ENCODE peak calls at places on chromosomes 2 and 18, in four cellular contexts. M, E, N and D are unnamed samples.

GRCh38 chr2:185227391-185227790 is 511.2 kb upstream of the FSIP2 start:
- DNase-seq in N (no peak), M (no peak), E (no peak), D (no peak)

GRCh38 chr2:129301431-129301913 is 678.0 kb upstream of the RAB6C start:
- DNase-seq in E (no peak), M (no peak), N (no peak), D (no peak)

GRCh38 chr2:218876562-218877219 is 4.0 kb upstream of the WNT10A start:
- DNase-seq in E (peak), N (peak), M (peak), D (peak)

GRCh38 chr2:167196461-167197252 is 308.4 kb downstream of the XIRP2 start:
- DNase-seq in E (no peak), N (no peak), M (no peak), D (peak)

GRCh38 chr2:228653884-228654283 is 472.4 kb upstream of the SPHKAP start:
- DNase-seq in M (no peak), N (no peak), E (no peak), D (no peak)

GRCh38 chr2:234437642-234438321 is 59.1 kb downstream of the ARL4C start:
- DNase-seq in N (no peak), M (no peak), E (no peak), D (no peak)

GRCh38 chr2:228224410-228224809 is 42.9 kb upstream of the SPHKAP start:
- DNase-seq in M (peak), N (no peak), E (no peak), D (no peak)

GRCh38 chr2:224976629-224977525 is 65.4 kb downstream of the DOCK10 start:
- DNase-seq in N (no peak), M (no peak), E (no peak), D (no peak)

GRCh38 chr2:28526733-28527132 is 30.9 kb downstream of the PLB1 start:
- DNase-seq in N (no peak), E (no peak), M (no peak), D (no peak)

GRCh38 chr18:63979409-63979908 is 9.6 kb downstream of the SERPINB8 start:
- DNase-seq in M (peak), E (peak), N (peak), D (peak)

GRCh38 chr2:177592397-177592796 is 199.8 kb downstream of the AGPS start:
- DNase-seq in M (no peak), N (no peak), E (no peak), D (no peak)

GRCh38 chr2:66948234-66948633 is 448.9 kb upstream of the ETAA1 start:
- DNase-seq in E (no peak), N (no peak), M (no peak), D (no peak)

GRCh38 chr2:221350621-221351020 is 221.5 kb downstream of the EPHA4 start:
- DNase-seq in M (no peak), E (no peak), N (no peak), D (peak)

GRCh38 chr18:63454497-63454896 is 22.3 kb upstream of the SERPINB5 start:
- DNase-seq in M (peak), E (no peak), N (no peak), D (no peak)

GRCh38 chr2:232235716-232236115 is 142.8 kb upstream of the ALPP start:
- DNase-seq in M (no peak), N (no peak), E (no peak), D (peak)

GRCh38 chr2:158761626-158762025 is 33.5 kb upstream of the DAPL1 start:
- DNase-seq in N (no peak), M (no peak), E (no peak), D (peak)

DNA sequence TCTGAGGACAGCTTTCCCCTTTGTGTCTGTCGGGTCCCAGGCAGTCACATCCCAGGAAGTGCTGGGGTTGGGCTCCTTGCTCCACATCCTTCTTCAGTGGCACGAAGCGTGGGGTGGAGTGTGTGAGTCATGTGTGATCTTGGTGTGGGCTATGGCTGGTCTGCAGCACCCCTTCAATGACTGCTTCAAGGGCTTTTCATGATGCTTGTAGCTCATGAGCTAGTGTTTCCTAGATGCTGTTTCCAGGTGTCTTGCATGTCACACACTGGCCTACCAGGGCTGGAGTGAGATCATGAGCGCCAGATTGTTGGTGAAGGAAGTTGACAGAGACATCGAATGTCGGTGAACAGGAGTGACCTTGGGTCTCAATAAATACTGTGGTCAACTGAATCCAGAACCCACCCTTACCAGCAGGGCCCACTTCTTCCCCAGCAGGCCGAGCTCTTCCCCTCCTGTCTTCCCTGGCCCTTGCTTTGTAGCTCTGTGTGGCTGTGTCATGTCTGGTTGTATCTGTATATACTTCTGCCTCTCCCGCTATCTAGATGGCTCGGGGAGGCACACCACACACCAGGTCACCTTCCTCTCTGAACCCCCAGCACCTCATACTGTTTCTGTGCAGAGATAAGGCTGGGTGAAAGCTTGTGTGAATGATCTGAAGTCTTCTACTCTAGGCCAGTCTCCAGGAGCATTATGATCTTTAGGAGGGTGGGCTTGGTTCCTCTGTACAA is 3.8 kb downstream of the C2orf92 start:
- DNase-seq in E (peak), N (no peak), M (no peak), D (peak)
- TF ChIP-seq MAZ in E (peak), N (no peak), M (no peak), D (no peak)

GRCh38 chr2:27495840-27496356 is 741 bp upstream of the GCKR start:
- DNase-seq in E (no peak), M (no peak), N (peak), D (no peak)

GRCh38 chr2:27493948-27494283 is 1.1 kb downstream of the FNDC4 start:
- DNase-seq in M (no peak), N (no peak), E (no peak), D (no peak)

GRCh38 chr2:27494284-27494943 is 586 bp downstream of the FNDC4 start:
- DNase-seq in N (peak), E (peak), M (no peak), D (peak)

GRCh38 chr2:27496357-27497287 is at the start of gene GCKR:
- DNase-seq in N (peak), E (peak), M (peak), D (peak)

DNA sequence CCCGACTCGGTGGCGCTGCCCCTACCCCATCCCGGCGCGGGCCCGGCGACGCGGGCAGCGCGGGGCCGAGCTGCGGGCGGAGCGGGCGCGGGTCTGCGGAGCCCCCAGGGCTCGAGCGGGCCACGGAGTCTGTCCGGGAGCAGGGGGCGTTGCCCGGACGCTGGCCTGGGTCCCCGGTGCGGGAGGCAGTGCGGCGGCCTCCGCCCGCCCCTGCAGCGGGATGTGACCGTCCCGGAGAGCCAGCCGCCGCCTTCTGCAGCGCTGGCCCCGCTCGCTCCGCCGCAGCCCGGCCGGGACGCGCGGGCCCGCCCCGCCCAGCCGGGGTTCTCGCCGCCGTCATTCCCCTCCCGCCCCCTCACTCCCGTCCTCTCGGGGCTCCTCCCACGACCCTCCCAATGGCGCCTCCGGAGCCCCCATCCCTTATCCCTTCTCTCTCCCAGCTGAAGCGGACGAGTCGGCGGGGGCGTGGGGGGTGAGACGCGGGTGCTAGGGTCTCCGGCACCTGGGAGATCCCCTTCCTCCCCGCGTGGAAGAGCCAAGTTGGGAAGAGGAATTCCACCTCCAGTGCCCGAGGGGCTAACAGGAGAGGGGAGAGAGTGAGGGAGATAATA is at the start of gene FNDC4:
- DNase-seq in M (no peak), E (peak), N (no peak), D (no peak)
- H3K27ac ChIP-seq in M (peak), E (no peak), N (peak), D (peak)

GRCh38 chr18:34212511-34212910 is 12.2 kb downstream of the NOL4 start:
- DNase-seq in N (no peak), M (no peak), E (no peak), D (no peak)

GRCh38 chr18:34203866-34204265 is 20.8 kb downstream of the NOL4 start:
- DNase-seq in E (no peak), M (no peak), N (no peak), D (no peak)

GRCh38 chr18:34207344-34207851 is 17.3 kb downstream of the NOL4 start:
- DNase-seq in M (no peak), N (no peak), E (no peak), D (no peak)
- TF ChIP-seq MAZ in M (no peak), N (no peak), E (no peak), D (no peak)

GRCh38 chr18:29007986-29008654 is 831.2 kb upstream of the CDH2 start:
- DNase-seq in M (no peak), E (no peak), N (no peak), D (no peak)

GRCh38 chr18:29012874-29013273 is 835.9 kb upstream of the CDH2 start:
- DNase-seq in E (no peak), M (no peak), N (no peak), D (no peak)

GRCh38 chr18:29012364-29012763 is 835.4 kb upstream of the CDH2 start:
- DNase-seq in E (no peak), N (no peak), M (no peak), D (no peak)
- H3K27ac ChIP-seq in E (no peak), N (no peak), M (no peak), D (no peak)

GRCh38 chr2:47808614-47809013 is 25.7 kb downstream of the MSH6 start:
- DNase-seq in E (no peak), M (no peak), N (no peak), D (no peak)
- TF ChIP-seq MAZ in E (no peak), M (no peak), N (no peak), D (no peak)

DNA sequence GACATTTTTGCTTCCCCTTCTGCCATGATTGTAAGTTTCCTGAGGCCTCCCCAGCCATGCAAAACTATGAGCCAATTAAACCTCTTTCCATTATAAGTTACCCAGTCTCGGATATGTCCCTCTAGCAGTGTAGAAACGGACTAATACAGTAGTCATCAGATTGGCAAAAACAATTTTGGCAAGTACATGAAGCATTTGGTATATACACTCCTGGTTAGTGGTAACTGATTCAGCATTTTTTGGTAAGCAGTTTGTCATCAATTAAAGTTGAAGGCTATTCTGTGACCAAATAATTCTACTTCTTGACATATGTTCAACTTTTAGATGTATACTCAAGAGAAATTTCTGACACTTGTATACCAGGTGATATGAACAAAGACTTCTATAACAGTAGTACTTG is 190.5 kb upstream of the STON1 start:
- DNase-seq in N (no peak), M (no peak), E (no peak), D (peak)
- H3K27ac ChIP-seq in N (no peak), M (peak), E (peak), D (no peak)

GRCh38 chr2:145060876-145061275 is 541.0 kb upstream of the ZEB2 start:
- DNase-seq in E (no peak), N (no peak), M (no peak), D (no peak)
- TF ChIP-seq MAZ in E (no peak), N (no peak), M (no peak), D (no peak)

GRCh38 chr2:74985983-74986382 is 27.5 kb downstream of the POLE4 start:
- DNase-seq in N (no peak), M (no peak), E (no peak), D (no peak)
- H3K27ac ChIP-seq in N (no peak), M (no peak), E (no peak), D (no peak)

GRCh38 chr2:63697160-63697559 is 108.4 kb downstream of the MDH1 start:
- DNase-seq in N (no peak), M (no peak), E (no peak), D (no peak)
- TF ChIP-seq MAZ in N (no peak), M (no peak), E (no peak), D (no peak)